ENCODE peak calls at places on chromosomes 16 and 17, in four cellular contexts. One of them, this sample, is unnamed.

GRCh38 chr17:79809530-79810137 is 12.8 kb upstream of the CBX8 start:
- DNase-seq in A549: no peak
- DNase-seq in GM12878: no peak
- DNase-seq in K562: no peak
- DNase-seq in this sample: no peak

GRCh38 chr16:89672177-89672941 is 14.1 kb upstream of the CDK10 start:
- DNase-seq in K562: no peak
- DNase-seq in GM12878: no peak
- DNase-seq in A549: no peak
- DNase-seq in this sample: no peak

GRCh38 chr17:8267480-8268147 is 18.5 kb downstream of the PFAS start:
- DNase-seq in K562: no peak
- DNase-seq in A549: no peak
- DNase-seq in GM12878: no peak
- DNase-seq in this sample: no peak

GRCh38 chr17:752620-753219 is 656 bp upstream of the GEMIN4 start:
- DNase-seq in GM12878: no peak
- DNase-seq in K562: peak
- DNase-seq in A549: peak
- DNase-seq in this sample: peak

GRCh38 chr16:67445441-67445912 is 14.6 kb downstream of the HSD11B2 start:
- DNase-seq in GM12878: no peak
- DNase-seq in K562: no peak
- DNase-seq in A549: no peak
- DNase-seq in this sample: no peak

GRCh38 chr16:676565-677297 is 1.3 kb downstream of the RHBDL1 start:
- DNase-seq in K562: no peak
- DNase-seq in GM12878: no peak
- DNase-seq in A549: no peak
- DNase-seq in this sample: no peak

GRCh38 chr16:27222499-27223225 is 19.3 kb downstream of the KDM8 start:
- DNase-seq in GM12878: no peak
- DNase-seq in K562: no peak
- DNase-seq in A549: no peak
- DNase-seq in this sample: peak

GRCh38 chr17:33038740-33039139 is 47.1 kb downstream of the SPACA3 start:
- DNase-seq in GM12878: no peak
- DNase-seq in K562: peak
- DNase-seq in A549: peak
- DNase-seq in this sample: peak

GRCh38 chr17:40515011-40515410 is 13.6 kb upstream of the TNS4 start:
- DNase-seq in GM12878: no peak
- DNase-seq in K562: no peak
- DNase-seq in A549: no peak
- DNase-seq in this sample: no peak

GRCh38 chr17:50034504-50035364 is 21.2 kb upstream of the ITGA3 start:
- DNase-seq in K562: no peak
- DNase-seq in GM12878: no peak
- DNase-seq in A549: no peak
- DNase-seq in this sample: no peak

GRCh38 chr16:12573730-12574383 is 229.8 kb downstream of the CPPED1 start:
- DNase-seq in GM12878: no peak
- DNase-seq in A549: peak
- DNase-seq in K562: peak
- DNase-seq in this sample: no peak

GRCh38 chr16:71626018-71626857 is at the start of gene MARVELD3:
- DNase-seq in A549: no peak
- DNase-seq in GM12878: no peak
- DNase-seq in K562: peak
- DNase-seq in this sample: no peak

GRCh38 chr16:73189132-73189531 is 141.2 kb upstream of the ZFHX3 start:
- DNase-seq in GM12878: no peak
- DNase-seq in A549: no peak
- DNase-seq in K562: no peak
- DNase-seq in this sample: no peak

GRCh38 chr17:43406676-43407645 is 8.2 kb downstream of the ARL4D start:
- DNase-seq in GM12878: no peak
- DNase-seq in A549: peak
- DNase-seq in K562: no peak
- DNase-seq in this sample: peak

GRCh38 chr16:67068212-67068753 is 39.3 kb downstream of the CBFB start:
- DNase-seq in GM12878: no peak
- DNase-seq in A549: peak
- DNase-seq in K562: no peak
- DNase-seq in this sample: peak

GRCh38 chr17:47278561-47278960 is 24.9 kb downstream of the ITGB3 start:
- DNase-seq in A549: no peak
- DNase-seq in K562: no peak
- DNase-seq in GM12878: no peak
- DNase-seq in this sample: no peak

GRCh38 chr16:64240586-64240985 is 881.3 kb downstream of the CDH11 start:
- DNase-seq in A549: no peak
- DNase-seq in K562: no peak
- DNase-seq in GM12878: no peak
- DNase-seq in this sample: no peak

GRCh38 chr17:14737984-14738651 is 437.2 kb downstream of the HS3ST3B1 start:
- DNase-seq in K562: peak
- DNase-seq in GM12878: no peak
- DNase-seq in A549: peak
- DNase-seq in this sample: peak

GRCh38 chr17:32523017-32523680 is 36.4 kb downstream of the CDK5R1 start:
- DNase-seq in K562: no peak
- DNase-seq in GM12878: peak
- DNase-seq in A549: no peak
- DNase-seq in this sample: no peak

GRCh38 chr16:71626858-71627213 is 852 bp downstream of the MARVELD3 start:
- DNase-seq in K562: no peak
- DNase-seq in A549: no peak
- DNase-seq in GM12878: no peak
- DNase-seq in this sample: no peak

GRCh38 chr16:57042157-57043111 is 49.9 kb upstream of the CPNE2 start:
- DNase-seq in GM12878: peak
- DNase-seq in A549: no peak
- DNase-seq in K562: no peak
- DNase-seq in this sample: peak

GRCh38 chr16:80554037-80554436 is 13.2 kb downstream of the DYNLRB2 start:
- DNase-seq in A549: no peak
- DNase-seq in K562: no peak
- DNase-seq in GM12878: no peak
- DNase-seq in this sample: no peak

GRCh38 chr17:38591759-38592241 is 14.0 kb downstream of the SRCIN1 start:
- DNase-seq in GM12878: no peak
- DNase-seq in K562: no peak
- DNase-seq in A549: no peak
- DNase-seq in this sample: no peak

GRCh38 chr16:9027070-9027799 is 63.5 kb upstream of the USP7 start:
- DNase-seq in K562: peak
- DNase-seq in GM12878: no peak
- DNase-seq in A549: no peak
- DNase-seq in this sample: no peak

GRCh38 chr17:42853004-42853403 is 2.0 kb downstream of the AOC3 start:
- DNase-seq in K562: no peak
- DNase-seq in A549: no peak
- DNase-seq in GM12878: no peak
- DNase-seq in this sample: no peak

GRCh38 chr16:75789237-75789636 is 62.9 kb upstream of the CPHXL start:
- DNase-seq in K562: peak
- DNase-seq in A549: peak
- DNase-seq in GM12878: no peak
- DNase-seq in this sample: peak

GRCh38 chr17:56834380-56835258 is 668 bp downstream of the DGKE start:
- DNase-seq in A549: peak
- DNase-seq in GM12878: peak
- DNase-seq in K562: peak
- DNase-seq in this sample: peak

GRCh38 chr17:550041-550398 is 164.6 kb downstream of the VPS53 start:
- DNase-seq in K562: no peak
- DNase-seq in GM12878: no peak
- DNase-seq in A549: peak
- DNase-seq in this sample: peak

GRCh38 chr17:29980261-29980660 is 38.8 kb downstream of the EFCAB5 start:
- DNase-seq in K562: no peak
- DNase-seq in GM12878: no peak
- DNase-seq in A549: no peak
- DNase-seq in this sample: no peak

GRCh38 chr17:9071921-9072503 is 50.7 kb downstream of the NTN1 start:
- DNase-seq in GM12878: no peak
- DNase-seq in A549: no peak
- DNase-seq in K562: no peak
- DNase-seq in this sample: no peak

GRCh38 chr16:5031601-5032000 is 2.1 kb downstream of the NAGPA start:
- DNase-seq in GM12878: no peak
- DNase-seq in K562: no peak
- DNase-seq in A549: no peak
- DNase-seq in this sample: no peak

GRCh38 chr16:79176987-79177386 is 423.6 kb downstream of the MAF start:
- DNase-seq in K562: no peak
- DNase-seq in GM12878: no peak
- DNase-seq in A549: no peak
- DNase-seq in this sample: no peak

GRCh38 chr16:2095315-2095853 is 40.3 kb downstream of the PKD1 start:
- DNase-seq in A549: no peak
- DNase-seq in K562: no peak
- DNase-seq in GM12878: no peak
- DNase-seq in this sample: peak

GRCh38 chr17:6530324-6530920 is 25.9 kb downstream of the PITPNM3 start:
- DNase-seq in GM12878: no peak
- DNase-seq in A549: no peak
- DNase-seq in K562: no peak
- DNase-seq in this sample: no peak

GRCh38 chr16:88649195-88649923 is 1.5 kb downstream of the CYBA start:
- DNase-seq in A549: no peak
- DNase-seq in K562: no peak
- DNase-seq in GM12878: no peak
- DNase-seq in this sample: no peak

GRCh38 chr16:88649924-88650748 is 717 bp downstream of the CYBA start:
- DNase-seq in K562: peak
- DNase-seq in GM12878: no peak
- DNase-seq in A549: no peak
- DNase-seq in this sample: peak

GRCh38 chr16:88651276-88651988 is 579 bp upstream of the CYBA start:
- DNase-seq in K562: peak
- DNase-seq in A549: peak
- DNase-seq in GM12878: peak
- DNase-seq in this sample: no peak

GRCh38 chr16:88651989-88652762 is 1.3 kb upstream of the CYBA start:
- DNase-seq in K562: no peak
- DNase-seq in A549: no peak
- DNase-seq in GM12878: no peak
- DNase-seq in this sample: no peak

GRCh38 chr16:88650749-88651275 is at the start of gene CYBA:
- DNase-seq in K562: peak
- DNase-seq in GM12878: peak
- DNase-seq in A549: peak
- DNase-seq in this sample: peak
- TF ChIP-seq ELK1 in K562: no peak
- TF ChIP-seq ELK1 in GM12878: no peak
- TF ChIP-seq ELK1 in A549: no peak
- TF ChIP-seq ELK1 in this sample: no peak

GRCh38 chr16:16067127-16067526 is 117.7 kb downstream of the ABCC1 start:
- DNase-seq in A549: no peak
- DNase-seq in GM12878: no peak
- DNase-seq in K562: no peak
- DNase-seq in this sample: peak

GRCh38 chr16:16062023-16062932 is 112.9 kb downstream of the ABCC1 start:
- DNase-seq in A549: no peak
- DNase-seq in GM12878: no peak
- DNase-seq in K562: peak
- DNase-seq in this sample: no peak

GRCh38 chr16:16064874-16065384 is 115.5 kb downstream of the ABCC1 start:
- DNase-seq in K562: no peak
- DNase-seq in GM12878: no peak
- DNase-seq in A549: no peak
- DNase-seq in this sample: no peak

GRCh38 chr16:16059895-16060590 is 110.6 kb downstream of the ABCC1 start:
- DNase-seq in K562: no peak
- DNase-seq in A549: no peak
- DNase-seq in GM12878: no peak
- DNase-seq in this sample: no peak

GRCh38 chr16:16063685-16064084 is 114.3 kb downstream of the ABCC1 start:
- DNase-seq in K562: peak
- DNase-seq in A549: no peak
- DNase-seq in GM12878: no peak
- DNase-seq in this sample: no peak
- TF ChIP-seq ELK1 in K562: no peak
- TF ChIP-seq ELK1 in A549: no peak
- TF ChIP-seq ELK1 in GM12878: no peak
- TF ChIP-seq ELK1 in this sample: no peak

GRCh38 chr17:77811521-77811920 is 147.0 kb upstream of the TNRC6C start:
- DNase-seq in GM12878: no peak
- DNase-seq in A549: no peak
- DNase-seq in K562: no peak
- DNase-seq in this sample: no peak
- TF ChIP-seq ELK1 in GM12878: no peak
- TF ChIP-seq ELK1 in A549: no peak
- TF ChIP-seq ELK1 in K562: no peak
- TF ChIP-seq ELK1 in this sample: no peak

GRCh38 chr17:65552214-65552613 is 9.2 kb downstream of the AXIN2 start:
- DNase-seq in GM12878: no peak
- DNase-seq in K562: no peak
- DNase-seq in A549: no peak
- DNase-seq in this sample: no peak

GRCh38 chr17:65554568-65555223 is 6.8 kb downstream of the AXIN2 start:
- DNase-seq in K562: no peak
- DNase-seq in A549: no peak
- DNase-seq in GM12878: no peak
- DNase-seq in this sample: peak

GRCh38 chr17:65551641-65552040 is 9.8 kb downstream of the AXIN2 start:
- DNase-seq in K562: no peak
- DNase-seq in GM12878: no peak
- DNase-seq in A549: no peak
- DNase-seq in this sample: no peak

GRCh38 chr17:65553646-65554567 is 7.5 kb downstream of the AXIN2 start:
- DNase-seq in GM12878: no peak
- DNase-seq in A549: no peak
- DNase-seq in K562: no peak
- DNase-seq in this sample: peak

DNA sequence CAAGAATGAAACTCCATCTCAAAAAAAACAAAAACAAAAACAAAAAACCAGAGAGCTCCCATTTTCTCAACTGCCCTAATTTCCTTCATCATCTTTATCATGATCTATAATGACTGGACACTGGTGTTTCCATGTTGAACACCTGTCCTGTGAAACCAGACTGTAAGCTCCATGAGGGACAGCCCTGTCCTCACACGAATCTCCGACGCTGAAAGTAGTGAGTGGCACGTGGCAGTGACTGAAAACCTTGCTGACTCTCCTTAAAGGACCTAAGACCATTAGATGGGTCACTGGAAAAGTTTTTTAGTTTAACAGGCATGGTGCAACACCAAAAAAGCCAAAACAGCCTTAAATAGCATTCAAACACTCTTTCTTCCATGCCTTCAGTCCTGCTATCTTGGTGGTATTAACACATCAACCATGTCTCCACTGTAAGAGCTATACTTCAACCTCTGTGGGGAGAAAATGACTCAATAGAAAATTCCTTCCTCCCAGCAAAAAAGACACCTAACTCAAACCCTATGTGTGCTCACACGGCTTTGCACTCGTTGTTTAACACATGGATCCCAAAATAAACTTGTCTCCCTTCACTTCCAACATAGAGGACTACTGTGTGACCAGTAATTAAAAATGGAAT is 8.3 kb downstream of the AXIN2 start:
- DNase-seq in K562: no peak
- DNase-seq in A549: no peak
- DNase-seq in GM12878: no peak
- DNase-seq in this sample: peak
- TF ChIP-seq ELK1 in K562: no peak
- TF ChIP-seq ELK1 in A549: no peak
- TF ChIP-seq ELK1 in GM12878: no peak
- TF ChIP-seq ELK1 in this sample: no peak